ENCODE peak calls at places on chromosomes 3 and 15, in five cellular contexts. One of them, this sample, is unnamed. For H3K9me3, the result is how much of the 10 kb centered on the place peaks cover.

GRCh38 chr3:69252631-69253030 is 130.2 kb upstream of the LMOD3 start:
- DNase-seq in heart left ventricle: no peak
- DNase-seq in CD4-positive, alpha-beta memory T cell: no peak
- DNase-seq in neuronal stem cell: no peak
- DNase-seq in colonic mucosa: no peak
- DNase-seq in this sample: no peak

GRCh38 chr3:128452120-128452519 is 14.6 kb downstream of the DNAJB8 start:
- DNase-seq in colonic mucosa: no peak
- DNase-seq in CD4-positive, alpha-beta memory T cell: no peak
- DNase-seq in heart left ventricle: no peak
- DNase-seq in neuronal stem cell: no peak
- DNase-seq in this sample: no peak

GRCh38 chr3:115790759-115791158 is 167.4 kb downstream of the GAP43 start:
- DNase-seq in heart left ventricle: no peak
- DNase-seq in neuronal stem cell: no peak
- DNase-seq in CD4-positive, alpha-beta memory T cell: no peak
- DNase-seq in colonic mucosa: no peak
- DNase-seq in this sample: no peak

GRCh38 chr15:95327661-95328060 is 1002.8 kb upstream of the NR2F2 start:
- DNase-seq in neuronal stem cell: no peak
- DNase-seq in colonic mucosa: no peak
- DNase-seq in heart left ventricle: no peak
- DNase-seq in CD4-positive, alpha-beta memory T cell: no peak
- DNase-seq in this sample: no peak

GRCh38 chr15:94968133-94968532 is 736.8 kb downstream of the MCTP2 start:
- DNase-seq in CD4-positive, alpha-beta memory T cell: no peak
- DNase-seq in neuronal stem cell: no peak
- DNase-seq in colonic mucosa: no peak
- DNase-seq in heart left ventricle: peak
- DNase-seq in this sample: no peak

GRCh38 chr3:180860180-180860858 is 52.2 kb upstream of the FXR1 start:
- DNase-seq in CD4-positive, alpha-beta memory T cell: no peak
- DNase-seq in heart left ventricle: no peak
- DNase-seq in neuronal stem cell: no peak
- DNase-seq in colonic mucosa: no peak
- DNase-seq in this sample: no peak

GRCh38 chr3:128496602-128497304 is 3.8 kb upstream of the GATA2 start:
- DNase-seq in colonic mucosa: peak
- DNase-seq in neuronal stem cell: no peak
- DNase-seq in CD4-positive, alpha-beta memory T cell: no peak
- DNase-seq in heart left ventricle: no peak
- DNase-seq in this sample: no peak

GRCh38 chr3:90092994-90093393 is 985.6 kb downstream of the EPHA3 start:
- DNase-seq in CD4-positive, alpha-beta memory T cell: no peak
- DNase-seq in colonic mucosa: no peak
- DNase-seq in neuronal stem cell: no peak
- DNase-seq in heart left ventricle: no peak
- DNase-seq in this sample: no peak

GRCh38 chr15:50908209-50909043 is at the start of gene AP4E1:
- DNase-seq in CD4-positive, alpha-beta memory T cell: peak
- DNase-seq in heart left ventricle: peak
- DNase-seq in colonic mucosa: peak
- DNase-seq in neuronal stem cell: peak
- DNase-seq in this sample: peak

GRCh38 chr3:144127700-144128099 is 156.1 kb downstream of the DIPK2A start:
- DNase-seq in neuronal stem cell: no peak
- DNase-seq in heart left ventricle: no peak
- DNase-seq in colonic mucosa: no peak
- DNase-seq in CD4-positive, alpha-beta memory T cell: no peak
- DNase-seq in this sample: no peak

GRCh38 chr15:76961277-76962010 is 29.9 kb downstream of the RCN2 start:
- DNase-seq in CD4-positive, alpha-beta memory T cell: no peak
- DNase-seq in heart left ventricle: no peak
- DNase-seq in neuronal stem cell: no peak
- DNase-seq in colonic mucosa: no peak
- DNase-seq in this sample: no peak

GRCh38 chr3:129592362-129593150 is 13.9 kb downstream of the PLXND1 start:
- DNase-seq in colonic mucosa: peak
- DNase-seq in CD4-positive, alpha-beta memory T cell: no peak
- DNase-seq in neuronal stem cell: no peak
- DNase-seq in heart left ventricle: peak
- DNase-seq in this sample: no peak

GRCh38 chr15:83205725-83206324 is 1.8 kb downstream of the HDGFL3 start:
- DNase-seq in colonic mucosa: no peak
- DNase-seq in neuronal stem cell: no peak
- DNase-seq in heart left ventricle: no peak
- DNase-seq in CD4-positive, alpha-beta memory T cell: no peak
- DNase-seq in this sample: no peak

GRCh38 chr3:175433026-175433668 is 574.0 kb downstream of the NAALADL2 start:
- DNase-seq in CD4-positive, alpha-beta memory T cell: no peak
- DNase-seq in colonic mucosa: no peak
- DNase-seq in neuronal stem cell: no peak
- DNase-seq in heart left ventricle: no peak
- DNase-seq in this sample: no peak

GRCh38 chr3:197236362-197236761 is 62.0 kb downstream of the DLG1 start:
- DNase-seq in heart left ventricle: no peak
- DNase-seq in neuronal stem cell: no peak
- DNase-seq in colonic mucosa: peak
- DNase-seq in CD4-positive, alpha-beta memory T cell: no peak
- DNase-seq in this sample: no peak

GRCh38 chr3:179196098-179196497 is 47.9 kb downstream of the PIK3CA start:
- DNase-seq in colonic mucosa: no peak
- DNase-seq in heart left ventricle: no peak
- DNase-seq in CD4-positive, alpha-beta memory T cell: peak
- DNase-seq in neuronal stem cell: no peak
- DNase-seq in this sample: no peak

GRCh38 chr3:62567097-62568021 is 194.0 kb upstream of the FEZF2 start:
- DNase-seq in CD4-positive, alpha-beta memory T cell: no peak
- DNase-seq in neuronal stem cell: no peak
- DNase-seq in colonic mucosa: peak
- DNase-seq in heart left ventricle: no peak
- DNase-seq in this sample: no peak

GRCh38 chr3:128426128-128426921 is 40.4 kb downstream of the DNAJB8 start:
- DNase-seq in neuronal stem cell: peak
- DNase-seq in heart left ventricle: peak
- DNase-seq in CD4-positive, alpha-beta memory T cell: peak
- DNase-seq in colonic mucosa: peak
- DNase-seq in this sample: peak

GRCh38 chr15:101167791-101168462 is 83.9 kb downstream of the CHSY1 start:
- DNase-seq in CD4-positive, alpha-beta memory T cell: peak
- DNase-seq in neuronal stem cell: no peak
- DNase-seq in colonic mucosa: peak
- DNase-seq in heart left ventricle: peak
- DNase-seq in this sample: no peak

GRCh38 chr3:64216706-64217105 is 8.6 kb downstream of the PRICKLE2 start:
- DNase-seq in colonic mucosa: no peak
- DNase-seq in CD4-positive, alpha-beta memory T cell: no peak
- DNase-seq in neuronal stem cell: no peak
- DNase-seq in heart left ventricle: no peak
- DNase-seq in this sample: no peak

GRCh38 chr15:78209646-78210348 is 24.6 kb downstream of the ACSBG1 start:
- DNase-seq in CD4-positive, alpha-beta memory T cell: no peak
- DNase-seq in neuronal stem cell: no peak
- DNase-seq in heart left ventricle: peak
- DNase-seq in colonic mucosa: peak
- DNase-seq in this sample: no peak

GRCh38 chr3:72890166-72890925 is 2.5 kb downstream of the GXYLT2 start:
- DNase-seq in CD4-positive, alpha-beta memory T cell: no peak
- DNase-seq in neuronal stem cell: no peak
- DNase-seq in colonic mucosa: peak
- DNase-seq in heart left ventricle: no peak
- DNase-seq in this sample: no peak

GRCh38 chr3:71693641-71694040 is 31.6 kb downstream of the EIF4E3 start:
- DNase-seq in colonic mucosa: no peak
- DNase-seq in neuronal stem cell: no peak
- DNase-seq in CD4-positive, alpha-beta memory T cell: no peak
- DNase-seq in heart left ventricle: no peak
- DNase-seq in this sample: no peak

GRCh38 chr15:28243399-28243798 is 78.6 kb downstream of the HERC2 start:
- DNase-seq in heart left ventricle: no peak
- DNase-seq in CD4-positive, alpha-beta memory T cell: no peak
- DNase-seq in colonic mucosa: no peak
- DNase-seq in neuronal stem cell: no peak
- DNase-seq in this sample: no peak

GRCh38 chr3:136152176-136152843 is 43.8 kb downstream of the MSL2 start:
- DNase-seq in heart left ventricle: no peak
- DNase-seq in colonic mucosa: no peak
- DNase-seq in neuronal stem cell: no peak
- DNase-seq in CD4-positive, alpha-beta memory T cell: no peak
- DNase-seq in this sample: no peak

GRCh38 chr3:47984089-47984759 is 32.0 kb downstream of the MAP4 start:
- DNase-seq in colonic mucosa: no peak
- DNase-seq in heart left ventricle: no peak
- DNase-seq in CD4-positive, alpha-beta memory T cell: no peak
- DNase-seq in neuronal stem cell: no peak
- DNase-seq in this sample: no peak

GRCh38 chr15:101167366-101167790 is 84.5 kb downstream of the CHSY1 start:
- DNase-seq in CD4-positive, alpha-beta memory T cell: no peak
- DNase-seq in heart left ventricle: no peak
- DNase-seq in neuronal stem cell: no peak
- DNase-seq in colonic mucosa: no peak
- DNase-seq in this sample: no peak

GRCh38 chr3:133453383-133453782 is 53.5 kb downstream of the BFSP2 start:
- DNase-seq in CD4-positive, alpha-beta memory T cell: no peak
- DNase-seq in colonic mucosa: no peak
- DNase-seq in heart left ventricle: no peak
- DNase-seq in neuronal stem cell: no peak
- DNase-seq in this sample: no peak

GRCh38 chr15:25236143-25236860 is 202.5 kb downstream of the UBE3A start:
- DNase-seq in neuronal stem cell: no peak
- DNase-seq in CD4-positive, alpha-beta memory T cell: no peak
- DNase-seq in colonic mucosa: no peak
- DNase-seq in heart left ventricle: peak
- DNase-seq in this sample: no peak
- H3K9me3 ChIP-seq in neuronal stem cell: half or more
- H3K9me3 ChIP-seq in CD4-positive, alpha-beta memory T cell: under half
- H3K9me3 ChIP-seq in colonic mucosa: under half
- H3K9me3 ChIP-seq in heart left ventricle: under half
- H3K9me3 ChIP-seq in this sample: under half

GRCh38 chr3:20912406-20912805 is 726.4 kb upstream of the SGO1 start:
- DNase-seq in CD4-positive, alpha-beta memory T cell: no peak
- DNase-seq in neuronal stem cell: no peak
- DNase-seq in colonic mucosa: no peak
- DNase-seq in heart left ventricle: no peak
- DNase-seq in this sample: no peak

GRCh38 chr3:20916966-20917606 is 731.1 kb upstream of the SGO1 start:
- DNase-seq in heart left ventricle: no peak
- DNase-seq in colonic mucosa: no peak
- DNase-seq in neuronal stem cell: no peak
- DNase-seq in CD4-positive, alpha-beta memory T cell: no peak
- DNase-seq in this sample: no peak

DNA sequence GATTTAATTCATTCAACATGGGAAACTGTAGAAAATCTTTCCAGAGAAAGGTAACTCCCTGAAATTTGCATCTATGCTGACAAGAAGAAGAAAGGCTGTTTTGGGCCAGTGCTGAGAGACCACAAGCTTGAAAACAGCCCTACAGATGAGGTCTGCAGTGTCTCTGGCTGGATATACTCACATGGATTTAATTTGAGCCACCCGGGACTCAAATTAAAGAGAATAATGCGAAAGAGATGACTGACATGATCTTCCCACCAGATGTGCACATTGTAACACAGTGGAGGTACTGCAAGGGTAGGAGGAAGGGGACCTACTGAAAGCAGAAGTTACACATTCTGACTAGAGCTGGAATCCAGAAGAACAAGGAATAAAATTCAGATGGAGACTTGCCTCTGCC is 728.3 kb upstream of the SGO1 start:
- DNase-seq in CD4-positive, alpha-beta memory T cell: no peak
- DNase-seq in heart left ventricle: no peak
- DNase-seq in colonic mucosa: no peak
- DNase-seq in neuronal stem cell: no peak
- DNase-seq in this sample: no peak
- H3K9me3 ChIP-seq in CD4-positive, alpha-beta memory T cell: under half
- H3K9me3 ChIP-seq in heart left ventricle: under half
- H3K9me3 ChIP-seq in colonic mucosa: under half
- H3K9me3 ChIP-seq in neuronal stem cell: under half
- H3K9me3 ChIP-seq in this sample: under half

DNA sequence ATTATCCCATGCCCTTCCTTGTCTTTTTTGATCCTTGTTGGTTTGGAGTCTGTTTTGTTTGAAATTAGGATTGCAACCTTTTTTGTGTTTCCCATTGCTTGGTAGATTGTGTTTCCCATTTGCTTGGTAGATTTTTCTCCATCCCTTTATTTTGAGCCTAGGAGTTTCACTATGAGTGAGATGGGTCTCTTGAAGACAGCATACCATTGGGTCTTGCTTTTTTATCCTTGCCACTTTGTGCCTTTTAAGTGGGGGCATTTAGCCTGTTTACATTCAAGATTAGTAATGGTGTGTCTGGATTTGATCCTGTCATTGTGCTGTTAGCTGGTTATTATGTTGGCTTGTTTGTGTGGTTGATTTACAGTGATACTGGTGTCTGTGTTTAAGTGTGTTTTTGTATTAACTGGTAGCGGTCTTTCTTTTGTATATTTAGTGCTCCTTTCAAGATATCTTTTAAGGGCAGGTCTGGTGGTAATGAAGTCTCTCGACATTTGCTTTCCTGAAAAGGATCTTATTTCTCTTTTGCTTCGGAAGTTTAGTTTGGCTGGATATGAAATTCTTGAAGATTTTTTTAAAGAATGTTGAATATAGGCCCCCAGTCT is 70.8 kb downstream of the AKAP13 start:
- DNase-seq in CD4-positive, alpha-beta memory T cell: no peak
- DNase-seq in colonic mucosa: no peak
- DNase-seq in heart left ventricle: no peak
- DNase-seq in neuronal stem cell: no peak
- DNase-seq in this sample: no peak
- H3K9me3 ChIP-seq in CD4-positive, alpha-beta memory T cell: under half
- H3K9me3 ChIP-seq in colonic mucosa: under half
- H3K9me3 ChIP-seq in heart left ventricle: under half
- H3K9me3 ChIP-seq in neuronal stem cell: under half
- H3K9me3 ChIP-seq in this sample: under half

DNA sequence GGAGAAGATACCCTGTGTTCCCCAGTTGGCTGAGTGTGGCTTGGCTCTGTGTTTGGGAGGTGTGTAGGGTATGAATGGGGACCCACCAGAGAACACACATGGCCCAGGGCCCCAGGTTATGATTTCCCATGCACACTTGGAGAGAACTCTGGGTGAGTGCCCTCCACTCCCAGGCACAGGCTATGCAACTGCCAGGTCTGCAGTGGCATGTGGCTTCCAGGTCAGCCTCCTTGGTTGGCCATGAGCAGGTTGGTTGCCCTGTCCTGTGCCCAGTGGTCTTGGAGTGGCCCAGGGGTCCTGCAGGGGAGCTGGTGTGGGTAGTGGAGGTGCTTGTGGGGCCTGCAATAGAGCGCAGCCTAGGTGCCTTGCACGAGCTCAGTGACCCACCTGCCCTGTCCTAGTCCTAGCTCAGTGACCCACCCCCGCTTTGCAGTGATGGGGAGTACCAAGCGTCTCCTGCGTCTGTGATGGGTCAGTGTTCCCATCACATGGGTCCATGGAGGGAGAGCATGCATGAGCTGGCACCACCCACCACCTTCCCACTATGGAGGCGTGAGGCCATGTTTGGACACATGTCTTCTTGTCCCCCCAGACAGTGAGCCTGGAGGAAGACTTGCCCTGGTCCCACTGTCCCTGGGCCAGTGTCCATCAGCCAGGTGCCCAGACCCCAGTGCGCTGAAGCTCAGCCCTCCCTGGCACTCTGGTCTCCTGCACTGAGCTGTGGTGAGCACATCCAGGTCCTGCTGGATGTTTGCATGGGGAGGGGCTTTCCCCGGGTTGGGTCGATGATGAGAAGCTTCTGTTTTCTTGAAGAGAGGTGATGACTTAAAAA is 217.3 kb downstream of the SNRPN start:
- DNase-seq in neuronal stem cell: no peak
- DNase-seq in heart left ventricle: no peak
- DNase-seq in CD4-positive, alpha-beta memory T cell: no peak
- DNase-seq in colonic mucosa: peak
- DNase-seq in this sample: no peak
- H3K9me3 ChIP-seq in neuronal stem cell: under half
- H3K9me3 ChIP-seq in heart left ventricle: under half
- H3K9me3 ChIP-seq in CD4-positive, alpha-beta memory T cell: under half
- H3K9me3 ChIP-seq in colonic mucosa: under half
- H3K9me3 ChIP-seq in this sample: under half